ENCODE peak calls at places on chromosomes 2 and 18, in four cellular contexts. Y is OCI-LY7, Q is NCI-H1092 treated with DMSO at 0.1 percent for 48 hours, P is Right ventricle myocardium inferior. U is an unnamed sample.

GRCh38 chr2:53826587-53827397 is 33.0 kb downstream of the GPR75 start:
- DNase-seq in Y (no peak), Q (no peak), P (no peak), U (no peak)

GRCh38 chr2:219220652-219221402 is 2.1 kb upstream of the ABCB6 start:
- DNase-seq in Y (no peak), Q (no peak), P (no peak), U (no peak)

GRCh38 chr2:189702071-189702470 is 27.6 kb downstream of the ANKAR start:
- DNase-seq in Y (peak), Q (no peak), P (no peak), U (no peak)

GRCh38 chr2:122194546-122194945 is 439.1 kb downstream of the TSN start:
- DNase-seq in Y (no peak), Q (no peak), P (no peak), U (no peak)

GRCh38 chr2:37389984-37390765 is 45.7 kb downstream of the QPCT start:
- DNase-seq in Y (peak), Q (no peak), P (no peak), U (no peak)

GRCh38 chr2:226310081-226310625 is 489.5 kb downstream of the IRS1 start:
- DNase-seq in Y (no peak), Q (no peak), P (no peak), U (no peak)

GRCh38 chr18:11955299-11956029 is 25.8 kb upstream of the IMPA2 start:
- DNase-seq in Y (no peak), Q (no peak), P (peak), U (peak)

GRCh38 chr2:215002500-215002899 is 135.9 kb downstream of the ABCA12 start:
- DNase-seq in Y (peak), Q (peak), P (no peak), U (no peak)

GRCh38 chr18:34709631-34710429 is at the start of gene DTNA:
- DNase-seq in Y (no peak), Q (peak), P (no peak), U (no peak)

U was measured in GF-D8.